ENCODE peak calls at places on chromosomes 11 and 22, in seven cellular contexts. A is SK-N-SH, I is PC-9, G is psoas muscle, L is spleen, J is heart left ventricle, F is thoracic aorta. Q is an unnamed sample. For H3K27me3 and H3K4me1, the result is how much of the 10 kb centered on the place peaks cover.

GRCh38 chr11:86499723-86500129 is 125.0 kb downstream of the CCDC81 start:
- DNase-seq in A (no peak), I (peak), G (no peak), L (no peak), J (no peak), F (no peak), Q (no peak)

GRCh38 chr11:13091373-13091772 is 82.3 kb downstream of the RASSF10 start:
- DNase-seq in A (no peak), I (no peak), G (no peak), L (no peak), J (no peak), F (no peak), Q (no peak)

GRCh38 chr22:24497879-24498278 is 2.7 kb downstream of the UPB1 start:
- DNase-seq in A (no peak), I (no peak), G (no peak), L (no peak), J (no peak), F (no peak), Q (no peak)

GRCh38 chr22:42908082-42908746 is 51.1 kb upstream of the ARFGAP3 start:
- DNase-seq in A (no peak), I (no peak), G (no peak), L (no peak), J (no peak), F (no peak), Q (no peak)

GRCh38 chr22:30459206-30460052 is 12.4 kb downstream of the SEC14L3 start:
- DNase-seq in A (no peak), I (no peak), G (no peak), L (no peak), J (no peak), F (no peak), Q (no peak)

GRCh38 chr11:34356918-34357645 is 728 bp downstream of the ABTB2 start:
- DNase-seq in A (peak), I (no peak), G (peak), L (peak), J (peak), F (no peak), Q (peak)

GRCh38 chr11:26473216-26474194 is 98.6 kb downstream of the MUC15 start:
- DNase-seq in A (no peak), I (no peak), G (no peak), L (no peak), J (no peak), F (no peak), Q (no peak)

GRCh38 chr11:106021967-106022794 is at the start of gene MSANTD4:
- DNase-seq in A (peak), I (peak), G (peak), L (peak), J (peak), F (peak), Q (peak)

GRCh38 chr11:85771568-85771967 is 39.4 kb downstream of the SYTL2 start:
- DNase-seq in A (no peak), I (no peak), G (no peak), L (no peak), J (no peak), F (no peak), Q (no peak)

GRCh38 chr22:46946383-46946965 is 184.0 kb downstream of the TBC1D22A start:
- DNase-seq in A (no peak), I (no peak), G (no peak), L (no peak), J (no peak), F (no peak), Q (peak)

GRCh38 chr22:40420341-40421081 is 50.1 kb downstream of the SGSM3 start:
- DNase-seq in A (no peak), I (no peak), G (no peak), L (peak), J (no peak), F (no peak), Q (no peak)

GRCh38 chr11:66950113-66950535 is 8.1 kb downstream of the PC start:
- DNase-seq in A (no peak), I (peak), G (peak), L (no peak), J (no peak), F (no peak), Q (no peak)

GRCh38 chr11:117915219-117915618 is 14.0 kb downstream of the TMPRSS13 start:
- DNase-seq in A (no peak), I (no peak), G (no peak), L (peak), J (peak), F (no peak), Q (no peak)

GRCh38 chr22:43260346-43260745 is 73.4 kb upstream of the TTLL12 start:
- DNase-seq in A (no peak), I (no peak), G (no peak), L (no peak), J (no peak), F (no peak), Q (no peak)

GRCh38 chr11:46649180-46649738 is 31.9 kb downstream of the ATG13 start:
- DNase-seq in A (peak), I (no peak), G (peak), L (no peak), J (peak), F (peak), Q (peak)

GRCh38 chr22:47836957-47837356 is 1074.5 kb downstream of the TBC1D22A start:
- DNase-seq in A (no peak), I (no peak), G (no peak), L (no peak), J (no peak), F (no peak), Q (no peak)

GRCh38 chr22:44086759-44087158 is 62.7 kb downstream of the PARVB start:
- DNase-seq in A (no peak), I (no peak), G (no peak), L (no peak), J (no peak), F (no peak), Q (no peak)

GRCh38 chr11:130608267-130608666 is 159.8 kb downstream of the ADAMTS15 start:
- DNase-seq in A (no peak), I (no peak), G (no peak), L (no peak), J (no peak), F (no peak), Q (no peak)

GRCh38 chr22:50174382-50175190 is 4.1 kb downstream of the PANX2 start:
- DNase-seq in A (no peak), I (no peak), G (no peak), L (peak), J (no peak), F (no peak), Q (no peak)

GRCh38 chr22:24112188-24112587 is 69.1 kb upstream of the SUSD2 start:
- DNase-seq in A (no peak), I (peak), G (no peak), L (no peak), J (no peak), F (no peak), Q (no peak)

GRCh38 chr11:67615455-67616430 is 9.0 kb downstream of the NDUFV1 start:
- DNase-seq in A (peak), I (peak), G (peak), L (peak), J (no peak), F (no peak), Q (no peak)

GRCh38 chr11:113073290-113073953 is 112.2 kb downstream of the NCAM1 start:
- DNase-seq in A (no peak), I (no peak), G (no peak), L (no peak), J (peak), F (no peak), Q (no peak)

DNA sequence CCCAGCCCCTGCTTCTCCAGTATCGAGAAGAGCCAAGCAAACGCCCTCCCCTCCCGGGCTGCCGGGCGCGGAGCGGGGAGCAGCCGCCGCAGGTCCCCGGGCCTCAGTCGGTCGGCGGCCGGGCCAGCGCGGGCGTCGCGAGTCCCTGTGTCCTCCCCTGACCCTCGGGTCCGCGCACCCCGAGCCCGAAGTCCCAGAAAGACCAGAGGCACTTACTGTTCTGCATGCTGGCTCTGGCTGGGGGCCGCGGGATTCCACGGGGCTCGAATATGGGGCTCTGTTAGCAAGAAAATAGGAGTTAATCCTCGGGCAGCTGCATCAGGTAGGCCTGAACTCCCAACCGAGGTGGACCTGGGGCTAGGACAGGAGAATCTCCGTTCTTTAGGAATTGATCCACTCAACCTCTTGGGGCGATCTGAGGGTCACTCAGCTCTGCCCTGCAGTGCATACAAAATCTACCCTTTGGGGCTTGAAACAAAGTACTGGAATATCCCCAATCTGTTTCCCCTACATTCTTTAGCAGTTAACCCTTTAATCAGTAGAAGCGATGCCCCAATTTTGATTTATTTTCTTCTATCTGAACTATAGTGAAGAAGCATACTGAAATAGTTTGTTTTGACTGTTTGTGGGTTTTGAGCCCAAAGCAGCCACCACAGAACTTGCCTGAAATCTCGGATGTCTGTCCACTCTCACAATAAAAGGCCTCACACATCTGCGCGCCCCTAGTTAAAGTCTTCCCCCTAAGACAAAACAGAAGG is 4.8 kb downstream of the PAX6 start:
- DNase-seq in A (no peak), I (no peak), G (no peak), L (peak), J (no peak), F (no peak), Q (peak)
- H3K27me3 ChIP-seq in A (half or more), I (under half), G (half or more), L (half or more), J (half or more), F (half or more), Q (half or more)

DNA sequence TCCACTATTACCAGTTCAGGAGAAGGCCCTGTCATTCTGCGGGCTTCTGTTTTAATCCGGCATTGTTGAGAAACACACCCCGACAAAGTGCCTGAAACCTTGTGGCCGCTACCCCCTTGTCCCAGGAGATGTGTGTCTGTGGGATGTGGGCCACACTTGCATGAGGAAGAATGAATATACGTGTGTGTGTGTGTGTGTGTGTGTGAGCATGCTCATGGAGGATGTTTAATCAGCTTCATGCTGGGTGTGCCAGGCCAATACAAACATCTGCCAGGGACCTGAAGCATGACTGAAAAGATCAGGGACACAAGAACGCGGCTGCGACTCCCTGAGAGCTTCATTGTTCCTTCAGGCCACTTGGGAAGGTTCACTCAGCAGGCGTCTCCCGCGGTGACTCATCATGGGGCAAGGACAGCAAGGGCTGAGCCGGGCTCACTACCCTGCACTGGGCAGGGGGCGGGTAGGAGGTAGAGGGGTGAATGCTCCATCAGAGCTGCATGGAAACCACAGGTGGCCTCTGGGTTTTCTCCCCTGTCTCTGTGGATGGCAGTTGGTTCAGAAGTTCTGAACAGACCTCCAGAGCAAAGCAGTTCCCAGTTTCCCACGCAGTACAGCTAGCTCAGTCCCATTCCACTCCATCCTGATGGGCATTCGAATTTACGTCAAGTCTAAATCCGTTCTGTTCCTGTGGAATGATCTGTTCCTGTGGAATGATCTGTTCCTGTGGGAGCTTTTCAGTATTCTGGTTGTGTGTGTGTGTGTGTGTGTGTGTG is 7.0 kb upstream of the MALAT1 start:
- DNase-seq in A (no peak), I (peak), G (peak), L (no peak), J (peak), F (peak), Q (peak)
- H3K4me1 ChIP-seq in A (half or more), I (half or more), G (half or more), L (half or more), J (half or more), F (half or more), Q (under half)

GRCh38 chr11:88174627-88175003 is 628 bp downstream of the RAB38 start:
- DNase-seq in A (no peak), I (peak), G (peak), L (peak), J (peak), F (peak), Q (peak)
- H3K27ac ChIP-seq in A (no peak), I (peak), G (no peak), L (no peak), J (no peak), F (peak), Q (no peak)

DNA sequence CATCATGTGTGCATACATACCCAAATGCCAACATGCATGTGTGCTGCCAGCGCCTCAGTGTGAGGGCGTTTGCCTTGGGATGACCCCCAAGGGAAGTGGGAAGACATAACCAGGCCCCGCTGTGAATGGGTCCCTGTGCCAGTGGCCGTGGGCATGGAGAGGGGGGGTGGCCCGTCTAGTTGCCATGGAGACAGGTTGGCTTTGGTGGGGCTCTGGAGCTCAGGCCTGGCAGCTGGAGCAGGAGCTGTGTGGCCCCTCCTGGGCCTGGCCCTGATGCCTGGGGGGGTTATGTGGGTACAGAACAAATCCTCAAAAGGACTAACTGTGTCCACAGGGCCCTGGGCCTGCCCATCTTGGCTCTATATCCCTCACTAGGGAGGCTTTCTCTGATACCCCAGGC is 8.0 kb downstream of the SYT7 start:
- DNase-seq in A (peak), I (no peak), G (no peak), L (no peak), J (no peak), F (no peak), Q (no peak)
- H3K27me3 ChIP-seq in A (under half), I (under half), G (under half), L (under half), J (under half), F (under half), Q (under half)